ENCODE peak calls at places on chromosomes 13 and 19, in six cellular contexts. R, F, U, G, X and E are unnamed samples.

GRCh38 chr19:37981785-37982475 is 74.9 kb downstream of the SIPA1L3 start:
- DNase-seq in X (no peak), R (no peak), G (no peak), U (no peak), F (peak), E (no peak)

GRCh38 chr13:38863536-38863935 is 127.1 kb downstream of the STOML3 start:
- DNase-seq in G (no peak), U (no peak), X (no peak), F (no peak), R (no peak), E (no peak)

GRCh38 chr13:23279321-23279720 is 98.5 kb downstream of the SGCG start:
- DNase-seq in F (no peak), U (no peak), G (no peak), R (peak), X (peak), E (no peak)

GRCh38 chr13:67043901-67044300 is 186.2 kb downstream of the PCDH9 start:
- DNase-seq in R (peak), X (peak), G (peak), F (peak), U (no peak), E (no peak)

GRCh38 chr13:74017301-74018092 is 116.7 kb downstream of the KLF12 start:
- DNase-seq in U (no peak), R (no peak), F (no peak), X (no peak), G (no peak), E (no peak)

GRCh38 chr13:49540552-49540951 is 44.8 kb downstream of the PHF11 start:
- DNase-seq in R (peak), G (peak), X (peak), F (peak), U (no peak), E (peak)

GRCh38 chr13:97786510-97786909 is 167.0 kb upstream of the IPO5 start:
- DNase-seq in F (no peak), R (peak), G (no peak), X (peak), U (no peak), E (no peak)

GRCh38 chr13:113901231-113901630 is 37.4 kb upstream of the GAS6 start:
- DNase-seq in G (no peak), R (no peak), F (peak), X (peak), U (no peak), E (no peak)

GRCh38 chr19:33496496-33496895 is 25.1 kb downstream of the PEPD start:
- DNase-seq in X (no peak), F (no peak), U (no peak), G (no peak), R (no peak), E (no peak)

GRCh38 chr13:52842440-52842839 is 6.0 kb downstream of the PCDH8 start:
- DNase-seq in R (no peak), G (no peak), F (no peak), U (no peak), X (no peak), E (no peak)

GRCh38 chr19:44893704-44894103 is 2.6 kb downstream of the TOMM40 start:
- DNase-seq in X (no peak), U (no peak), R (no peak), F (no peak), G (no peak), E (no peak)